ENCODE peak calls at places on chromosomes 13 and 19, in nine cellular contexts. One of them, this sample, is unnamed.
A peak's percentile ranks its signal among the peaks of the same experiment; 100 is the strongest.

GRCh38 chr13:90448466-90449037 is 898.9 kb upstream of the MIR17HG start:
- DNase-seq in nephron progenitor cell: no peak
- DNase-seq in astrocyte: peak; percentile 71
- DNase-seq in colonic mucosa: no peak
- DNase-seq in cardiac muscle cell: peak; percentile 57
- DNase-seq in GF-D8: no peak
- DNase-seq in fibroblast of mammary gland: no peak
- DNase-seq in Peyer's patch: no peak
- DNase-seq in caudate nucleus: no peak
- DNase-seq in this sample: no peak

GRCh38 chr13:50598338-50598737 is 245.2 kb downstream of the DLEU7 start:
- DNase-seq in colonic mucosa: no peak
- DNase-seq in GF-D8: no peak
- DNase-seq in astrocyte: no peak
- DNase-seq in fibroblast of mammary gland: no peak
- DNase-seq in Peyer's patch: no peak
- DNase-seq in nephron progenitor cell: no peak
- DNase-seq in cardiac muscle cell: no peak
- DNase-seq in caudate nucleus: no peak
- DNase-seq in this sample: peak; percentile 35

GRCh38 chr13:113052206-113052605 is 53.4 kb upstream of the F7 start:
- DNase-seq in astrocyte: no peak
- DNase-seq in colonic mucosa: no peak
- DNase-seq in Peyer's patch: no peak
- DNase-seq in fibroblast of mammary gland: no peak
- DNase-seq in nephron progenitor cell: no peak
- DNase-seq in caudate nucleus: no peak
- DNase-seq in cardiac muscle cell: no peak
- DNase-seq in GF-D8: no peak
- DNase-seq in this sample: no peak

GRCh38 chr13:27481766-27482165 is 31.4 kb upstream of the MTIF3 start:
- DNase-seq in GF-D8: no peak
- DNase-seq in cardiac muscle cell: peak; percentile 51
- DNase-seq in caudate nucleus: no peak
- DNase-seq in colonic mucosa: peak; percentile 65
- DNase-seq in fibroblast of mammary gland: peak; percentile 40
- DNase-seq in nephron progenitor cell: peak; percentile 75
- DNase-seq in Peyer's patch: peak; percentile 68
- DNase-seq in astrocyte: no peak
- DNase-seq in this sample: peak; percentile 71

GRCh38 chr13:73168993-73169401 is 110.2 kb downstream of the KLF5 start:
- DNase-seq in astrocyte: peak; percentile 80
- DNase-seq in colonic mucosa: peak; percentile 53
- DNase-seq in cardiac muscle cell: no peak
- DNase-seq in fibroblast of mammary gland: no peak
- DNase-seq in Peyer's patch: no peak
- DNase-seq in nephron progenitor cell: no peak
- DNase-seq in GF-D8: no peak
- DNase-seq in caudate nucleus: no peak
- DNase-seq in this sample: no peak

GRCh38 chr19:16944626-16945363 is 56.0 kb downstream of the F2RL3 start:
- DNase-seq in astrocyte: no peak
- DNase-seq in GF-D8: no peak
- DNase-seq in cardiac muscle cell: no peak
- DNase-seq in Peyer's patch: no peak
- DNase-seq in nephron progenitor cell: no peak
- DNase-seq in colonic mucosa: no peak
- DNase-seq in fibroblast of mammary gland: no peak
- DNase-seq in caudate nucleus: no peak
- DNase-seq in this sample: peak; percentile 6

GRCh38 chr13:110815471-110816204 is 99.2 kb downstream of the ANKRD10 start:
- DNase-seq in colonic mucosa: no peak
- DNase-seq in fibroblast of mammary gland: no peak
- DNase-seq in cardiac muscle cell: no peak
- DNase-seq in GF-D8: no peak
- DNase-seq in Peyer's patch: no peak
- DNase-seq in astrocyte: no peak
- DNase-seq in nephron progenitor cell: no peak
- DNase-seq in caudate nucleus: no peak
- DNase-seq in this sample: no peak

GRCh38 chr19:50646074-50646807 is 3.0 kb upstream of the C19orf81 start:
- DNase-seq in Peyer's patch: no peak
- DNase-seq in GF-D8: no peak
- DNase-seq in cardiac muscle cell: peak; percentile 89
- DNase-seq in colonic mucosa: no peak
- DNase-seq in caudate nucleus: no peak
- DNase-seq in astrocyte: no peak
- DNase-seq in fibroblast of mammary gland: peak; percentile 88
- DNase-seq in nephron progenitor cell: no peak
- DNase-seq in this sample: no peak

GRCh38 chr19:38429055-38429810 is 3.2 kb upstream of the RASGRP4 start:
- DNase-seq in GF-D8: no peak
- DNase-seq in fibroblast of mammary gland: no peak
- DNase-seq in colonic mucosa: no peak
- DNase-seq in caudate nucleus: no peak
- DNase-seq in Peyer's patch: no peak
- DNase-seq in nephron progenitor cell: no peak
- DNase-seq in cardiac muscle cell: no peak
- DNase-seq in astrocyte: no peak
- DNase-seq in this sample: no peak

GRCh38 chr13:98285317-98285716 is 108.2 kb upstream of the RNF113B start:
- DNase-seq in Peyer's patch: no peak
- DNase-seq in fibroblast of mammary gland: no peak
- DNase-seq in caudate nucleus: no peak
- DNase-seq in GF-D8: no peak
- DNase-seq in colonic mucosa: no peak
- DNase-seq in cardiac muscle cell: no peak
- DNase-seq in nephron progenitor cell: no peak
- DNase-seq in astrocyte: peak; percentile 61
- DNase-seq in this sample: no peak

This sample was measured in erythroblast.